ENCODE peak calls at places on chromosomes 12 and 14, in four cellular contexts. P is heart right ventricle, Q is neural progenitor cell, Z is body of pancreas. C is an unnamed sample. For H3K36me3, the result is how much of the 10 kb centered on the place peaks cover.

GRCh38 chr12:31206038-31206670 is 119.8 kb downstream of the SINHCAF start:
- DNase-seq in P (no peak), Z (peak), Q (no peak), C (no peak)

GRCh38 chr12:96313606-96314005 is 86.6 kb downstream of the CDK17 start:
- DNase-seq in P (no peak), Z (no peak), Q (no peak), C (no peak)

GRCh38 chr12:55034218-55034617 is 14.4 kb downstream of the NEUROD4 start:
- DNase-seq in P (no peak), Z (no peak), Q (no peak), C (no peak)

GRCh38 chr12:89492883-89493282 is 31.7 kb downstream of the GALNT4 start:
- DNase-seq in Q (no peak), P (no peak), Z (no peak), C (no peak)

GRCh38 chr12:123263196-123263817 is 8.3 kb downstream of the CDK2AP1 start:
- DNase-seq in Q (no peak), P (no peak), Z (no peak), C (no peak)

GRCh38 chr12:126582231-126582630 is 1517.0 kb downstream of the AACS start:
- DNase-seq in P (no peak), Q (no peak), Z (peak), C (no peak)

GRCh38 chr12:6964605-6965025 is 5.8 kb downstream of the PHB2 start:
- DNase-seq in Q (no peak), P (no peak), Z (no peak), C (no peak)

GRCh38 chr12:71589478-71589881 is 74.2 kb downstream of the ZFC3H1 start:
- DNase-seq in P (no peak), Q (no peak), Z (peak), C (no peak)

GRCh38 chr14:68651652-68652432 is 141.0 kb downstream of the ZFP36L1 start:
- DNase-seq in P (no peak), Z (no peak), Q (no peak), C (no peak)

GRCh38 chr12:123059501-123059900 is 79.0 kb downstream of the ARL6IP4 start:
- DNase-seq in Q (no peak), P (no peak), Z (no peak), C (no peak)

GRCh38 chr12:116278259-116278595 is 734 bp upstream of the MED13L start:
- DNase-seq in P (no peak), Q (no peak), Z (no peak), C (no peak)

GRCh38 chr14:69107407-69108003 is 45.4 kb downstream of the DCAF5 start:
- DNase-seq in Q (peak), Z (peak), P (peak), C (peak)

GRCh38 chr12:75838309-75838708 is 193.3 kb downstream of the PHLDA1 start:
- DNase-seq in Z (no peak), Q (no peak), P (no peak), C (no peak)

GRCh38 chr12:119666900-119667576 is 895 bp upstream of the PRKAB1 start:
- DNase-seq in Q (no peak), P (no peak), Z (no peak), C (no peak)

GRCh38 chr12:131851741-131852550 is 23.8 kb downstream of the MMP17 start:
- DNase-seq in P (no peak), Z (no peak), Q (no peak), C (no peak)

GRCh38 chr14:30884925-30885324 is 10.6 kb downstream of the COCH start:
- DNase-seq in Z (no peak), Q (no peak), P (no peak), C (no peak)

GRCh38 chr14:30888480-30889243 is 14.3 kb downstream of the COCH start:
- DNase-seq in P (no peak), Z (no peak), Q (no peak), C (no peak)

GRCh38 chr14:30885840-30886740 is 11.7 kb downstream of the COCH start:
- DNase-seq in P (no peak), Q (no peak), Z (no peak), C (no peak)

GRCh38 chr14:30893819-30894218 is 19.5 kb downstream of the COCH start:
- DNase-seq in Q (no peak), P (no peak), Z (no peak), C (no peak)

GRCh38 chr14:30889244-30889594 is 14.9 kb downstream of the COCH start:
- DNase-seq in Z (no peak), Q (no peak), P (no peak), C (no peak)
- H3K36me3 ChIP-seq in Z (under half), Q (under half), P (under half), C (under half)

GRCh38 chr12:98516184-98516873 is 939 bp downstream of the TMPO start:
- DNase-seq in Z (peak), Q (peak), P (peak), C (peak)

GRCh38 chr12:98509063-98509462 is 6.3 kb upstream of the TMPO start:
- DNase-seq in P (no peak), Q (no peak), Z (no peak), C (peak)

GRCh38 chr12:98515368-98516183 is at the start of gene TMPO:
- DNase-seq in Q (peak), P (peak), Z (peak), C (peak)

GRCh38 chr12:98514984-98515367 is 414 bp upstream of the TMPO start:
- DNase-seq in P (no peak), Z (no peak), Q (no peak), C (no peak)

DNA sequence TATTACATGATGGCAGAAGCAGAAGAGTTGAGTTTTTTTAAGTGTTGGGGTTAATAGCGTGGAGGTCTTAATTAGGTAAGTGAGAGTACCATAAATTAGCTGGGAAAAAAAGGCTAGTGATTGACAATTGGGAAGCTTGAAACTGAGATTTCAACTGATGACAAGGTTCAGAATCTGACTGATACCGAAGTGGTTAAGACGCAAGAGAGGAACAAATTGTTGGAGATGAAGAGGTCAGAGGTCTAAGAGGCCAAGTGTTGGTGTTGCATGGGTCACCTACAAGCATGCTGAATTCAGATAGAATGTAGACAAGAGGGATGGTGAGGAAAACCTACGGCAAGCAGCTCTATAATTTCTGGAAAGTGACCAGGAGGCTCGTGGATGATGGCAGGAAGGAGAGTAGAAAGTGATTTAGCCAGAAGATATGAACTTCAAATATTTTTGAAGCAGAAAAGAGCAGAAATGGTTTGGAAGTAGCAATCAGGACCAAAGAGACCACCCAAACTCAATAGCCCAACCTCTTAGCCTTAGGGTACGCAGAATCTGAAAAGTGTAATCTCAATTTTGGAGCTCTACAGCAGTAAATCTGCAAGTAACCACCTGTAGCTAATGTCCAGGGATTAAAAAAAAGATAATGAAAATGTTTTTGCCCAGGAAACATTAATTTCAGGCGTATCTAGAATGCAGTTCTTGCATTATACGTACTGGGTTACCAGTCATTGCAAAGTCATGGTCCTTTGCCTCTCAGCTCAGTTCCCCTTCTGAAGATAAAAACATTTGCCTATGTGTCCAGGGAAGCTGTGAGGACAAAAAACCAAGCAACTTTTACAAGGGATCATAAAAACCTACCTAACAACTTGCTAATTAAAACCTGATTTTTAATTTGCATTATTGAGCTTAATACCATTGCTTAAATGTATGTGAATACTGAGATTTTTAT is 1.7 kb upstream of the TMPO start:
- DNase-seq in Z (no peak), P (no peak), Q (no peak), C (no peak)
- H3K4me3 ChIP-seq in Z (no peak), P (peak), Q (peak), C (peak)

GRCh38 chr12:57181072-57181471 is 33.7 kb upstream of the LRP1-AS start:
- DNase-seq in Z (no peak), P (no peak), Q (no peak), C (no peak)

GRCh38 chr12:57178213-57178612 is 30.8 kb upstream of the LRP1-AS start:
- DNase-seq in P (no peak), Z (no peak), Q (no peak), C (no peak)

GRCh38 chr12:57179331-57180086 is 32.1 kb upstream of the LRP1-AS start:
- DNase-seq in Z (no peak), Q (no peak), P (no peak), C (no peak)

GRCh38 chr12:57181561-57182155 is 34.2 kb upstream of the LRP1-AS start:
- DNase-seq in Q (no peak), Z (no peak), P (no peak), C (no peak)

DNA sequence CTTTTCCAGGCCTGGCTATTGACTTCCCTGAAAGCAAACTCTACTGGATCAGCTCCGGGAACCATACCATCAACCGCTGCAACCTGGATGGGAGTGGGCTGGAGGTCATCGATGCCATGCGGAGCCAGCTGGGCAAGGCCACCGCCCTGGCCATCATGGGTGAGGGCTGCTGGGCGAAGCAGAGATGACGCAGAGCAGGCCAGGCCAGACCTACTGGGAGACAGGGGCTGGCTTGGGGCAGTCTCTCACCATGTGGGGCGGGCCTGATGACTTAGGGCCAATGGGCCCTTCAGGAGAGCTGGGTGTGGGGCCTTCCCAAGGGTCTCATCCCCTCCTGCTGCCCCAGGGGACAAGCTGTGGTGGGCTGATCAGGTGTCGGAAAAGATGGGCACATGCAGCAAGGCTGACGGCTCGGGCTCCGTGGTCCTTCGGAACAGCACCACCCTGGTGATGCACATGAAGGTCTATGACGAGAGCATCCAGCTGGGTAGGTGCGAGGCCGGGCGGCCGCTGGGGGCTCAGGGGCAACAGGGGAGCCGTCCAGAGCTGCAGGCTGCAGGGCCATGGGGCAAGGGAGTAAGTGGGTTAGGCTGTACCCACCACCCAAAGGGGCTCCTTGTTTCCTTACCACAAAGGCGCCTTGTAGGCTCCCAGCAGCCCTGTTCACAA is 33.0 kb upstream of the LRP1-AS start:
- DNase-seq in Q (no peak), P (no peak), Z (no peak), C (no peak)
- H3K36me3 ChIP-seq in Q (under half), P (under half), Z (under half), C (under half)

GRCh38 chr12:113152835-113153814 is 3.6 kb downstream of the CFAP73 start:
- DNase-seq in P (peak), Q (peak), Z (peak), C (peak)
- H3K4me3 ChIP-seq in P (peak), Q (peak), Z (no peak), C (peak)

DNA sequence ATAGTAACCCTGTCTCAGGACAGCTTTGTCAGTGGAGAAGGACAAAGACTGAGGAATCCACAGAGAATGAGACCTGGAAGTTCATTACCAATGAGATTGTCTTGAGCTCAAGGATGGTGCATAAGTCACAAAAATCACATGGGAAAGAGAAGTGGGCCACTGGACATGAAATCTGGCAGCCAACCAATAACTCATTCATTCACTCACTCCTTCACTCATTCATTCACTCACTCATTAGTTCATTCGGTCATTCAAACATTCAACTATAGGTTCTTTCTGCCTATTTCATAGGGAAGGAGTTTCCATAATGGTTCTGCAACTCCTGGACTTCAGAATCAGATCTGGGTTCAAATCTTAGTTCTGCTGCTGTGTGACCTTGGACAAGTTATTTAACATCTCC is 18.2 kb upstream of the WSCD2 start:
- DNase-seq in Z (no peak), P (no peak), Q (no peak), C (no peak)
- H3K36me3 ChIP-seq in Z (under half), P (under half), Q (under half), C (under half)

DNA sequence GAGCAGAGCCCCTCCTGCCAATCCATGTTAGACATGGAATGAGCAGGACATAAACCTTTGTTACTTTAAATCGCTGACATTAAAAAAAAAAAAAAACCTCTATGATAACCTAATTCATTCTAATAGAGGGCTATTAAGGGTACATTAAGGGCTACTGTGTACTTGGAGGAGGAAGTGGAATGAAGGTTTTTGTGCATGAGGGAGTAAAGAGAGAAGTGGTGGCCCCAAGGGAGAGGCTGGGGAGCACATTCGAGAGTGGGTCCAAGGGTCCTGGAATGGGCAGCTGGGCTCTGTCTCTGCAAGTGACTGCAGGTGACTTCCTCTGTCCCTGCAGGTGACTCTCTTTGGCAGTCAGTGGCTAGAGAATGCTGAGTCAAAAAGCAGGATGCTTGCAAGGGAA is 32.1 kb upstream of the PTGDR start:
- DNase-seq in Z (no peak), Q (no peak), P (no peak), C (no peak)
- H3K4me3 ChIP-seq in Z (no peak), Q (no peak), P (no peak), C (no peak)

GRCh38 chr14:105042813-105043212 is 21.9 kb upstream of the CDCA4 start:
- DNase-seq in Z (no peak), Q (no peak), P (no peak), C (no peak)

GRCh38 chr14:105041841-105042765 is 21.2 kb upstream of the CDCA4 start:
- DNase-seq in Q (no peak), P (no peak), Z (no peak), C (no peak)

GRCh38 chr14:105043656-105044055 is 21.6 kb downstream of the GPR132 start:
- DNase-seq in P (no peak), Q (no peak), Z (no peak), C (no peak)

GRCh38 chr14:105034314-105035039 is 13.6 kb upstream of the CDCA4 start:
- DNase-seq in Z (no peak), P (no peak), Q (no peak), C (no peak)

GRCh38 chr14:105039458-105040205 is 18.7 kb upstream of the CDCA4 start:
- DNase-seq in Q (no peak), P (no peak), Z (no peak), C (no peak)
- H3K36me3 ChIP-seq in Q (under half), P (under half), Z (under half), C (under half)

C was measured in Caco-2.